ENCODE peak calls at places on chromosomes 4 and X, in eight cellular contexts. One of them, this sample, is unnamed.

GRCh38 chrX:65723706-65724105 is 56.3 kb downstream of the MSN start:
- DNase-seq in BE2C: no peak
- DNase-seq in pancreas: no peak
- DNase-seq in keratinocyte: no peak
- DNase-seq in dorsolateral prefrontal cortex: no peak
- DNase-seq in osteocyte: no peak
- DNase-seq in CD8-positive, alpha-beta memory T cell: peak; percentile 50
- DNase-seq in LHCN-M2: no peak
- DNase-seq in this sample: no peak

GRCh38 chr4:156019238-156019637 is 65.6 kb upstream of the CTSO start:
- DNase-seq in BE2C: no peak
- DNase-seq in pancreas: no peak
- DNase-seq in keratinocyte: no peak
- DNase-seq in dorsolateral prefrontal cortex: no peak
- DNase-seq in osteocyte: no peak
- DNase-seq in CD8-positive, alpha-beta memory T cell: no peak
- DNase-seq in LHCN-M2: no peak
- DNase-seq in this sample: no peak

GRCh38 chr4:24394041-24394440 is 190.3 kb downstream of the DHX15 start:
- DNase-seq in BE2C: no peak
- DNase-seq in pancreas: no peak
- DNase-seq in keratinocyte: peak; percentile 48
- DNase-seq in dorsolateral prefrontal cortex: no peak
- DNase-seq in osteocyte: no peak
- DNase-seq in CD8-positive, alpha-beta memory T cell: no peak
- DNase-seq in LHCN-M2: peak; percentile 48
- DNase-seq in this sample: no peak

GRCh38 chrX:149867488-149867887 is 13.5 kb upstream of the MAGEA8 start:
- DNase-seq in BE2C: no peak
- DNase-seq in pancreas: no peak
- DNase-seq in keratinocyte: no peak
- DNase-seq in dorsolateral prefrontal cortex: no peak
- DNase-seq in osteocyte: no peak
- DNase-seq in CD8-positive, alpha-beta memory T cell: no peak
- DNase-seq in LHCN-M2: no peak
- DNase-seq in this sample: no peak

GRCh38 chr4:2266821-2267220 is 4.9 kb upstream of the MXD4 start:
- DNase-seq in BE2C: no peak
- DNase-seq in pancreas: no peak
- DNase-seq in keratinocyte: no peak
- DNase-seq in dorsolateral prefrontal cortex: no peak
- DNase-seq in osteocyte: no peak
- DNase-seq in CD8-positive, alpha-beta memory T cell: no peak
- DNase-seq in LHCN-M2: no peak
- DNase-seq in this sample: no peak

GRCh38 chr4:75099321-75099720 is 166.4 kb downstream of the PARM1 start:
- DNase-seq in BE2C: no peak
- DNase-seq in pancreas: no peak
- DNase-seq in keratinocyte: no peak
- DNase-seq in dorsolateral prefrontal cortex: no peak
- DNase-seq in osteocyte: no peak
- DNase-seq in CD8-positive, alpha-beta memory T cell: no peak
- DNase-seq in LHCN-M2: no peak
- DNase-seq in this sample: no peak

GRCh38 chr4:93157984-93158383 is 670.6 kb upstream of the ATOH1 start:
- DNase-seq in BE2C: no peak
- DNase-seq in pancreas: no peak
- DNase-seq in keratinocyte: no peak
- DNase-seq in dorsolateral prefrontal cortex: no peak
- DNase-seq in osteocyte: no peak
- DNase-seq in CD8-positive, alpha-beta memory T cell: no peak
- DNase-seq in LHCN-M2: no peak
- DNase-seq in this sample: no peak

GRCh38 chr4:35939746-35940145 is 304.6 kb downstream of the ARAP2 start:
- DNase-seq in BE2C: no peak
- DNase-seq in pancreas: no peak
- DNase-seq in keratinocyte: no peak
- DNase-seq in dorsolateral prefrontal cortex: no peak
- DNase-seq in osteocyte: no peak
- DNase-seq in CD8-positive, alpha-beta memory T cell: no peak
- DNase-seq in LHCN-M2: no peak
- DNase-seq in this sample: peak; percentile 53

GRCh38 chrX:15525664-15526416 is 25.2 kb downstream of the BMX start:
- DNase-seq in BE2C: no peak
- DNase-seq in pancreas: no peak
- DNase-seq in keratinocyte: no peak
- DNase-seq in dorsolateral prefrontal cortex: no peak
- DNase-seq in osteocyte: no peak
- DNase-seq in CD8-positive, alpha-beta memory T cell: no peak
- DNase-seq in LHCN-M2: no peak
- DNase-seq in this sample: no peak

GRCh38 chr4:168480991-168481588 is 798 bp upstream of the DDX60L start:
- DNase-seq in BE2C: no peak
- DNase-seq in pancreas: no peak
- DNase-seq in keratinocyte: no peak
- DNase-seq in dorsolateral prefrontal cortex: no peak
- DNase-seq in osteocyte: no peak
- DNase-seq in CD8-positive, alpha-beta memory T cell: peak; percentile 78
- DNase-seq in LHCN-M2: peak; percentile 88
- DNase-seq in this sample: no peak

GRCh38 chr4:168541608-168541953 is 44.7 kb downstream of the PALLD start:
- DNase-seq in BE2C: no peak
- DNase-seq in pancreas: no peak
- DNase-seq in keratinocyte: no peak
- DNase-seq in dorsolateral prefrontal cortex: no peak
- DNase-seq in osteocyte: no peak
- DNase-seq in CD8-positive, alpha-beta memory T cell: no peak
- DNase-seq in LHCN-M2: peak; percentile 83
- DNase-seq in this sample: no peak

GRCh38 chrX:329291-329910 is 10.8 kb upstream of the GTPBP6 start:
- DNase-seq in BE2C: no peak
- DNase-seq in pancreas: no peak
- DNase-seq in keratinocyte: no peak
- DNase-seq in dorsolateral prefrontal cortex: peak; percentile 14
- DNase-seq in osteocyte: no peak
- DNase-seq in CD8-positive, alpha-beta memory T cell: peak; percentile 32
- DNase-seq in LHCN-M2: no peak
- DNase-seq in this sample: no peak

GRCh38 chr4:182884046-182884445 is 33.1 kb downstream of the DCTD start:
- DNase-seq in BE2C: no peak
- DNase-seq in pancreas: no peak
- DNase-seq in keratinocyte: no peak
- DNase-seq in dorsolateral prefrontal cortex: no peak
- DNase-seq in osteocyte: no peak
- DNase-seq in CD8-positive, alpha-beta memory T cell: no peak
- DNase-seq in LHCN-M2: no peak
- DNase-seq in this sample: no peak

GRCh38 chrX:20515841-20516461 is 249.2 kb upstream of the RPS6KA3 start:
- DNase-seq in BE2C: no peak
- DNase-seq in pancreas: no peak
- DNase-seq in keratinocyte: peak; percentile 80
- DNase-seq in dorsolateral prefrontal cortex: no peak
- DNase-seq in osteocyte: no peak
- DNase-seq in CD8-positive, alpha-beta memory T cell: no peak
- DNase-seq in LHCN-M2: peak; percentile 87
- DNase-seq in this sample: no peak

GRCh38 chr4:4667643-4668081 is 125.8 kb upstream of the STX18 start:
- DNase-seq in BE2C: no peak
- DNase-seq in pancreas: no peak
- DNase-seq in keratinocyte: no peak
- DNase-seq in dorsolateral prefrontal cortex: no peak
- DNase-seq in osteocyte: no peak
- DNase-seq in CD8-positive, alpha-beta memory T cell: no peak
- DNase-seq in LHCN-M2: no peak
- DNase-seq in this sample: no peak

GRCh38 chrX:118062817-118063615 is 53.6 kb downstream of the KLHL13 start:
- DNase-seq in BE2C: no peak
- DNase-seq in pancreas: no peak
- DNase-seq in keratinocyte: no peak
- DNase-seq in dorsolateral prefrontal cortex: no peak
- DNase-seq in osteocyte: no peak
- DNase-seq in CD8-positive, alpha-beta memory T cell: no peak
- DNase-seq in LHCN-M2: no peak
- DNase-seq in this sample: no peak

GRCh38 chrX:38124000-38124399 is 96.7 kb downstream of the SRPX start:
- DNase-seq in BE2C: no peak
- DNase-seq in pancreas: no peak
- DNase-seq in keratinocyte: no peak
- DNase-seq in dorsolateral prefrontal cortex: no peak
- DNase-seq in osteocyte: no peak
- DNase-seq in CD8-positive, alpha-beta memory T cell: no peak
- DNase-seq in LHCN-M2: no peak
- DNase-seq in this sample: no peak

GRCh38 chr4:13537011-13537831 is 7.1 kb downstream of the NKX3-2 start:
- DNase-seq in BE2C: no peak
- DNase-seq in pancreas: no peak
- DNase-seq in keratinocyte: no peak
- DNase-seq in dorsolateral prefrontal cortex: no peak
- DNase-seq in osteocyte: no peak
- DNase-seq in CD8-positive, alpha-beta memory T cell: peak; percentile 36
- DNase-seq in LHCN-M2: no peak
- DNase-seq in this sample: no peak